ENCODE peak calls at places on chromosome 14, in nine cellular contexts. D is iris pigment epithelial cell; S is HFF-Myc; Y is stimulated activated naive CD4-positive, alpha-beta T cell; O is fibroblast of the conjunctiva; I is GM04504; H is pancreas; W is PC-3; Z is effector memory CD4-positive, alpha-beta T cell. X is an unnamed sample.

GRCh38 chr14:22386924-22387775 is 201.9 kb downstream of the DAD1 start:
- DNase-seq in H (peak), D (peak), I (peak), Y (no peak), O (peak), S (peak), W (peak), Z (no peak), X (no peak)

GRCh38 chr14:91373591-91374245 is 43.9 kb downstream of the CCDC88C start:
- DNase-seq in Y (peak), O (no peak), I (no peak), H (no peak), D (no peak), S (no peak), Z (no peak), W (peak), X (no peak)

GRCh38 chr14:50334211-50334610 is 22.1 kb downstream of the DMAC2L start:
- DNase-seq in Z (no peak), D (no peak), H (no peak), S (no peak), W (no peak), Y (no peak), O (no peak), I (no peak), X (no peak)

GRCh38 chr14:64671591-64671990 is 32.6 kb upstream of the PLEKHG3 start:
- DNase-seq in Y (no peak), H (peak), Z (no peak), O (peak), D (peak), S (no peak), I (no peak), W (peak), X (no peak)

GRCh38 chr14:73786632-73786941 is 65.0 kb upstream of the PTGR2 start:
- DNase-seq in D (no peak), Z (peak), H (no peak), Y (no peak), O (no peak), S (no peak), I (no peak), W (peak), X (no peak)

GRCh38 chr14:90412058-90412457 is 15.2 kb downstream of the CALM1 start:
- DNase-seq in Y (no peak), Z (no peak), D (peak), W (no peak), O (no peak), I (no peak), H (no peak), S (no peak), X (no peak)

GRCh38 chr14:72616294-72616693 is 277.6 kb downstream of the DPF3 start:
- DNase-seq in D (peak), H (no peak), O (peak), W (no peak), I (peak), S (peak), Y (no peak), Z (no peak), X (no peak)

GRCh38 chr14:35299708-35300107 is 7.5 kb downstream of the PSMA6 start:
- DNase-seq in I (no peak), H (no peak), O (no peak), S (no peak), D (no peak), Z (no peak), W (peak), Y (no peak), X (no peak)

GRCh38 chr14:60164717-60165546 is at the start of gene DHRS7:
- DNase-seq in I (peak), D (peak), O (peak), S (no peak), Z (peak), H (peak), Y (peak), W (peak), X (peak)

GRCh38 chr14:105880616-105881015 is 354.2 kb downstream of the TMEM121 start:
- DNase-seq in Y (no peak), W (no peak), S (no peak), Z (no peak), H (no peak), O (no peak), I (no peak), D (no peak), X (peak)

GRCh38 chr14:43539210-43539609 is 967.9 kb downstream of the FSCB start:
- DNase-seq in H (peak), D (peak), W (peak), Y (no peak), O (no peak), I (no peak), S (no peak), Z (no peak), X (no peak)

GRCh38 chr14:90445011-90445410 is 48.2 kb downstream of the CALM1 start:
- DNase-seq in H (no peak), S (no peak), O (no peak), W (no peak), I (no peak), Z (no peak), D (no peak), Y (no peak), X (no peak)

GRCh38 chr14:99516156-99517045 is 35.2 kb downstream of the CCNK start:
- DNase-seq in S (no peak), O (no peak), Y (no peak), Z (no peak), H (no peak), D (no peak), W (no peak), I (no peak), X (no peak)

GRCh38 chr14:21802441-21802840 is 128.8 kb upstream of the OR4E1 start:
- DNase-seq in Z (no peak), D (no peak), Y (no peak), I (no peak), W (no peak), H (no peak), S (no peak), O (no peak), X (no peak)

GRCh38 chr14:91233936-91234790 is 10.3 kb downstream of the GPR68 start:
- DNase-seq in W (no peak), Z (no peak), I (no peak), H (no peak), Y (no peak), D (no peak), O (no peak), S (no peak), X (no peak)

GRCh38 chr14:97164014-97164413 is 366.8 kb downstream of the VRK1 start:
- DNase-seq in Y (no peak), I (no peak), S (no peak), O (no peak), D (no peak), Z (no peak), H (no peak), W (peak), X (no peak)

GRCh38 chr14:79352026-79352425 is 859.3 kb downstream of the DIO2 start:
- DNase-seq in I (no peak), H (no peak), W (no peak), Y (no peak), Z (no peak), O (no peak), S (no peak), D (no peak), X (no peak)